ENCODE peak calls at places on chromosomes 2 and 18, in eight cellular contexts. One of them, this sample, is unnamed. For H3K36me3, the result is how much of the 10 kb centered on the place peaks cover.

GRCh38 chr2:218419630-218420216 is 800 bp downstream of the VIL1 start:
- DNase-seq in gastrocnemius medialis: no peak
- DNase-seq in transverse colon: no peak
- DNase-seq in uterus: no peak
- DNase-seq in sigmoid colon: no peak
- DNase-seq in HepG2: no peak
- DNase-seq in breast epithelium: no peak
- DNase-seq in esophagus squamous epithelium: no peak
- DNase-seq in this sample: no peak

GRCh38 chr2:17821535-17822451 is 5.5 kb downstream of the MSGN1 start:
- DNase-seq in gastrocnemius medialis: peak
- DNase-seq in esophagus squamous epithelium: no peak
- DNase-seq in HepG2: no peak
- DNase-seq in transverse colon: no peak
- DNase-seq in uterus: no peak
- DNase-seq in breast epithelium: no peak
- DNase-seq in sigmoid colon: no peak
- DNase-seq in this sample: no peak

GRCh38 chr18:48132993-48133674 is 202.7 kb upstream of the SMAD2 start:
- DNase-seq in breast epithelium: no peak
- DNase-seq in gastrocnemius medialis: no peak
- DNase-seq in uterus: no peak
- DNase-seq in sigmoid colon: no peak
- DNase-seq in transverse colon: no peak
- DNase-seq in HepG2: no peak
- DNase-seq in esophagus squamous epithelium: no peak
- DNase-seq in this sample: no peak

GRCh38 chr2:218228366-218229092 is 11.5 kb downstream of the ARPC2 start:
- DNase-seq in gastrocnemius medialis: no peak
- DNase-seq in uterus: no peak
- DNase-seq in sigmoid colon: no peak
- DNase-seq in breast epithelium: no peak
- DNase-seq in transverse colon: no peak
- DNase-seq in HepG2: no peak
- DNase-seq in esophagus squamous epithelium: no peak
- DNase-seq in this sample: no peak

GRCh38 chr18:80147418-80148315 is 38.6 kb downstream of the ADNP2 start:
- DNase-seq in breast epithelium: peak
- DNase-seq in sigmoid colon: peak
- DNase-seq in HepG2: peak
- DNase-seq in uterus: peak
- DNase-seq in transverse colon: peak
- DNase-seq in gastrocnemius medialis: peak
- DNase-seq in esophagus squamous epithelium: peak
- DNase-seq in this sample: peak

GRCh38 chr2:70671059-70671685 is 96.8 kb downstream of the ADD2 start:
- DNase-seq in HepG2: no peak
- DNase-seq in breast epithelium: no peak
- DNase-seq in gastrocnemius medialis: no peak
- DNase-seq in transverse colon: no peak
- DNase-seq in esophagus squamous epithelium: no peak
- DNase-seq in uterus: no peak
- DNase-seq in sigmoid colon: peak
- DNase-seq in this sample: no peak

GRCh38 chr2:148615446-148615845 is 29.1 kb upstream of the EPC2 start:
- DNase-seq in breast epithelium: no peak
- DNase-seq in HepG2: no peak
- DNase-seq in transverse colon: no peak
- DNase-seq in uterus: no peak
- DNase-seq in esophagus squamous epithelium: no peak
- DNase-seq in sigmoid colon: no peak
- DNase-seq in gastrocnemius medialis: no peak
- DNase-seq in this sample: no peak

GRCh38 chr2:17557596-17557995 is 17.1 kb downstream of the VSNL1 start:
- DNase-seq in transverse colon: peak
- DNase-seq in uterus: no peak
- DNase-seq in gastrocnemius medialis: no peak
- DNase-seq in esophagus squamous epithelium: no peak
- DNase-seq in breast epithelium: no peak
- DNase-seq in sigmoid colon: no peak
- DNase-seq in HepG2: peak
- DNase-seq in this sample: no peak

GRCh38 chr2:53087282-53087882 is 680.2 kb upstream of the CHAC2 start:
- DNase-seq in transverse colon: no peak
- DNase-seq in HepG2: no peak
- DNase-seq in uterus: no peak
- DNase-seq in esophagus squamous epithelium: no peak
- DNase-seq in sigmoid colon: no peak
- DNase-seq in breast epithelium: no peak
- DNase-seq in gastrocnemius medialis: no peak
- DNase-seq in this sample: no peak

GRCh38 chr2:165563468-165564225 is 94.1 kb downstream of the CSRNP3 start:
- DNase-seq in gastrocnemius medialis: no peak
- DNase-seq in breast epithelium: no peak
- DNase-seq in sigmoid colon: no peak
- DNase-seq in esophagus squamous epithelium: no peak
- DNase-seq in transverse colon: no peak
- DNase-seq in HepG2: peak
- DNase-seq in uterus: no peak
- DNase-seq in this sample: no peak

GRCh38 chr2:165018207-165018606 is 62.9 kb upstream of the SLC38A11 start:
- DNase-seq in esophagus squamous epithelium: no peak
- DNase-seq in uterus: no peak
- DNase-seq in breast epithelium: no peak
- DNase-seq in HepG2: no peak
- DNase-seq in sigmoid colon: no peak
- DNase-seq in gastrocnemius medialis: no peak
- DNase-seq in transverse colon: no peak
- DNase-seq in this sample: no peak

GRCh38 chr2:42921721-42922120 is 129.3 kb upstream of the HAAO start:
- DNase-seq in esophagus squamous epithelium: no peak
- DNase-seq in HepG2: no peak
- DNase-seq in gastrocnemius medialis: no peak
- DNase-seq in sigmoid colon: peak
- DNase-seq in transverse colon: no peak
- DNase-seq in uterus: no peak
- DNase-seq in breast epithelium: no peak
- DNase-seq in this sample: no peak

GRCh38 chr18:70151554-70152130 is 53.8 kb downstream of the RTTN start:
- DNase-seq in sigmoid colon: no peak
- DNase-seq in breast epithelium: no peak
- DNase-seq in HepG2: no peak
- DNase-seq in esophagus squamous epithelium: no peak
- DNase-seq in uterus: no peak
- DNase-seq in gastrocnemius medialis: no peak
- DNase-seq in transverse colon: no peak
- DNase-seq in this sample: no peak

GRCh38 chr2:127681288-127681771 is 6.0 kb upstream of the LIMS2 start:
- DNase-seq in sigmoid colon: peak
- DNase-seq in gastrocnemius medialis: peak
- DNase-seq in breast epithelium: no peak
- DNase-seq in uterus: peak
- DNase-seq in HepG2: no peak
- DNase-seq in transverse colon: no peak
- DNase-seq in esophagus squamous epithelium: no peak
- DNase-seq in this sample: no peak

GRCh38 chr2:219001577-219002394 is 8.6 kb upstream of the CRYBA2 start:
- DNase-seq in esophagus squamous epithelium: no peak
- DNase-seq in HepG2: peak
- DNase-seq in uterus: no peak
- DNase-seq in breast epithelium: peak
- DNase-seq in gastrocnemius medialis: no peak
- DNase-seq in sigmoid colon: no peak
- DNase-seq in transverse colon: peak
- DNase-seq in this sample: no peak

GRCh38 chr2:233919938-233920337 is 2.8 kb downstream of the TRPM8 start:
- DNase-seq in HepG2: no peak
- DNase-seq in breast epithelium: no peak
- DNase-seq in uterus: no peak
- DNase-seq in gastrocnemius medialis: no peak
- DNase-seq in sigmoid colon: no peak
- DNase-seq in transverse colon: no peak
- DNase-seq in esophagus squamous epithelium: no peak
- DNase-seq in this sample: no peak

GRCh38 chr2:7053650-7054262 is 136.5 kb downstream of the RNF144A start:
- DNase-seq in esophagus squamous epithelium: no peak
- DNase-seq in gastrocnemius medialis: no peak
- DNase-seq in uterus: no peak
- DNase-seq in HepG2: no peak
- DNase-seq in transverse colon: no peak
- DNase-seq in sigmoid colon: peak
- DNase-seq in breast epithelium: no peak
- DNase-seq in this sample: no peak

GRCh38 chr18:70371085-70371735 is 82.4 kb downstream of the SOCS6 start:
- DNase-seq in breast epithelium: no peak
- DNase-seq in HepG2: no peak
- DNase-seq in gastrocnemius medialis: no peak
- DNase-seq in esophagus squamous epithelium: no peak
- DNase-seq in uterus: no peak
- DNase-seq in sigmoid colon: no peak
- DNase-seq in transverse colon: no peak
- DNase-seq in this sample: no peak

GRCh38 chr2:186726938-186727337 is 33.1 kb downstream of the FAM171B start:
- DNase-seq in gastrocnemius medialis: no peak
- DNase-seq in breast epithelium: no peak
- DNase-seq in HepG2: no peak
- DNase-seq in uterus: no peak
- DNase-seq in esophagus squamous epithelium: no peak
- DNase-seq in transverse colon: no peak
- DNase-seq in sigmoid colon: no peak
- DNase-seq in this sample: no peak

GRCh38 chr2:238895901-238896600 is 48.2 kb downstream of the TWIST2 start:
- DNase-seq in HepG2: peak
- DNase-seq in sigmoid colon: peak
- DNase-seq in uterus: peak
- DNase-seq in gastrocnemius medialis: peak
- DNase-seq in breast epithelium: peak
- DNase-seq in transverse colon: peak
- DNase-seq in esophagus squamous epithelium: no peak
- DNase-seq in this sample: peak

GRCh38 chr2:102100371-102101096 is 42.0 kb upstream of the IL1R1 start:
- DNase-seq in sigmoid colon: no peak
- DNase-seq in uterus: no peak
- DNase-seq in breast epithelium: no peak
- DNase-seq in transverse colon: no peak
- DNase-seq in HepG2: peak
- DNase-seq in gastrocnemius medialis: no peak
- DNase-seq in esophagus squamous epithelium: no peak
- DNase-seq in this sample: no peak

GRCh38 chr2:241072553-241073165 is 29.4 kb downstream of the MTERF4 start:
- DNase-seq in sigmoid colon: no peak
- DNase-seq in esophagus squamous epithelium: no peak
- DNase-seq in breast epithelium: no peak
- DNase-seq in transverse colon: no peak
- DNase-seq in HepG2: no peak
- DNase-seq in gastrocnemius medialis: no peak
- DNase-seq in uterus: no peak
- DNase-seq in this sample: no peak

GRCh38 chr2:38709515-38710194 is 41.5 kb downstream of the SRSF7 start:
- DNase-seq in breast epithelium: no peak
- DNase-seq in uterus: no peak
- DNase-seq in HepG2: no peak
- DNase-seq in gastrocnemius medialis: no peak
- DNase-seq in sigmoid colon: no peak
- DNase-seq in esophagus squamous epithelium: no peak
- DNase-seq in transverse colon: no peak
- DNase-seq in this sample: no peak

GRCh38 chr2:44566059-44566458 is 204.3 kb downstream of the CAMKMT start:
- DNase-seq in transverse colon: no peak
- DNase-seq in gastrocnemius medialis: no peak
- DNase-seq in esophagus squamous epithelium: no peak
- DNase-seq in uterus: no peak
- DNase-seq in breast epithelium: no peak
- DNase-seq in sigmoid colon: no peak
- DNase-seq in HepG2: no peak
- DNase-seq in this sample: no peak

DNA sequence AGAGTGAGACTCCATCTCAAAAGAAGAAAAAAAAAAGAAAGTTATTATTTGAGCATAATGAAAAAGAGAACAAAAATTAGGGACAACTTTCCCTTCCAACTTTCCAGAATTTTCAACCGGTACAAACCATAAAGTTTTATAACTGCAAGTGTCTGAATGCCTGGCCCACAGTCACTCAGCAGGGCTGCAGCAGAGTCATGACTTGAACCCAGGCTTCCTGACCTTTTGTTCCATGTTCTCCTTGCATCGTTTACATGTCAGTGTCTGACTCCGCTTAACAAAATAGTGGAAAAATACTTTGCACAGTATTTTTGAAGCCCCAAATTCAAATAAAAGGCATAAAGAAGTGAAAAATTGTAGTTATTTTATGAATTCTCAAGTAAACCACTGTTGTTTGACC is 82.7 kb downstream of the LTBP1 start:
- DNase-seq in breast epithelium: no peak
- DNase-seq in gastrocnemius medialis: no peak
- DNase-seq in sigmoid colon: no peak
- DNase-seq in uterus: no peak
- DNase-seq in HepG2: no peak
- DNase-seq in transverse colon: no peak
- DNase-seq in esophagus squamous epithelium: no peak
- DNase-seq in this sample: no peak
- H3K36me3 ChIP-seq in breast epithelium: under half
- H3K36me3 ChIP-seq in gastrocnemius medialis: under half
- H3K36me3 ChIP-seq in sigmoid colon: under half
- H3K36me3 ChIP-seq in uterus: under half
- H3K36me3 ChIP-seq in HepG2: under half
- H3K36me3 ChIP-seq in transverse colon: under half
- H3K36me3 ChIP-seq in esophagus squamous epithelium: under half
- H3K36me3 ChIP-seq in this sample: under half

GRCh38 chr18:55489742-55490055 is 98.3 kb downstream of the TCF4 start:
- DNase-seq in uterus: no peak
- DNase-seq in breast epithelium: no peak
- DNase-seq in transverse colon: no peak
- DNase-seq in sigmoid colon: no peak
- DNase-seq in HepG2: no peak
- DNase-seq in esophagus squamous epithelium: no peak
- DNase-seq in gastrocnemius medialis: no peak
- DNase-seq in this sample: no peak
- TF ChIP-seq POLR2A in uterus: no peak
- TF ChIP-seq POLR2A in breast epithelium: no peak
- TF ChIP-seq POLR2A in transverse colon: no peak
- TF ChIP-seq POLR2A in sigmoid colon: no peak
- TF ChIP-seq POLR2A in HepG2: no peak
- TF ChIP-seq POLR2A in esophagus squamous epithelium: no peak
- TF ChIP-seq POLR2A in gastrocnemius medialis: no peak
- TF ChIP-seq POLR2A in this sample: no peak

GRCh38 chr2:177232098-177232704 is 19.6 kb downstream of the HNRNPA3 start:
- DNase-seq in transverse colon: no peak
- DNase-seq in breast epithelium: no peak
- DNase-seq in gastrocnemius medialis: no peak
- DNase-seq in esophagus squamous epithelium: no peak
- DNase-seq in HepG2: no peak
- DNase-seq in uterus: no peak
- DNase-seq in sigmoid colon: no peak
- DNase-seq in this sample: no peak
- H3K36me3 ChIP-seq in transverse colon: under half
- H3K36me3 ChIP-seq in breast epithelium: under half
- H3K36me3 ChIP-seq in gastrocnemius medialis: under half
- H3K36me3 ChIP-seq in esophagus squamous epithelium: under half
- H3K36me3 ChIP-seq in HepG2: under half
- H3K36me3 ChIP-seq in uterus: under half
- H3K36me3 ChIP-seq in sigmoid colon: under half
- H3K36me3 ChIP-seq in this sample: under half

GRCh38 chr2:98459776-98460175 is 15.1 kb downstream of the INPP4A start:
- DNase-seq in sigmoid colon: peak
- DNase-seq in HepG2: no peak
- DNase-seq in transverse colon: no peak
- DNase-seq in gastrocnemius medialis: no peak
- DNase-seq in breast epithelium: no peak
- DNase-seq in uterus: no peak
- DNase-seq in esophagus squamous epithelium: no peak
- DNase-seq in this sample: no peak
- TF ChIP-seq POLR2A in sigmoid colon: no peak
- TF ChIP-seq POLR2A in HepG2: no peak
- TF ChIP-seq POLR2A in transverse colon: no peak
- TF ChIP-seq POLR2A in gastrocnemius medialis: no peak
- TF ChIP-seq POLR2A in breast epithelium: no peak
- TF ChIP-seq POLR2A in uterus: no peak
- TF ChIP-seq POLR2A in esophagus squamous epithelium: no peak
- TF ChIP-seq POLR2A in this sample: no peak